ENCODE peak calls at places on chromosomes 3 and 15, in four cellular contexts. One of them, this sample, is unnamed.

GRCh38 chr3:175340338-175341015 is 481.3 kb downstream of the NAALADL2 start:
- DNase-seq in HCT116: no peak
- DNase-seq in spleen: no peak
- DNase-seq in cardiac muscle cell: no peak
- DNase-seq in this sample: no peak

GRCh38 chr3:191775451-191776233 is 314.7 kb downstream of the PYDC2 start:
- DNase-seq in HCT116: peak; percentile 21
- DNase-seq in spleen: no peak
- DNase-seq in cardiac muscle cell: no peak
- DNase-seq in this sample: no peak

GRCh38 chr3:137047240-137047639 is 89.5 kb downstream of the IL20RB start:
- DNase-seq in spleen: no peak
- DNase-seq in HCT116: no peak
- DNase-seq in cardiac muscle cell: no peak
- DNase-seq in this sample: peak; percentile 61

GRCh38 chr15:86892774-86893449 is 813.2 kb downstream of the AGBL1 start:
- DNase-seq in spleen: no peak
- DNase-seq in cardiac muscle cell: peak; percentile 0
- DNase-seq in HCT116: no peak
- DNase-seq in this sample: no peak

GRCh38 chr3:69791111-69791510 is 51.8 kb downstream of the MITF start:
- DNase-seq in spleen: no peak
- DNase-seq in cardiac muscle cell: peak; percentile 93
- DNase-seq in HCT116: no peak
- DNase-seq in this sample: no peak

GRCh38 chr3:138507524-138507923 is 73.1 kb downstream of the ESYT3 start:
- DNase-seq in spleen: no peak
- DNase-seq in cardiac muscle cell: no peak
- DNase-seq in HCT116: no peak
- DNase-seq in this sample: no peak

GRCh38 chr3:125129512-125129962 is 73.7 kb upstream of the HEG1 start:
- DNase-seq in cardiac muscle cell: peak; percentile 96
- DNase-seq in HCT116: no peak
- DNase-seq in spleen: no peak
- DNase-seq in this sample: no peak

GRCh38 chr15:95051881-95052280 is 820.5 kb downstream of the MCTP2 start:
- DNase-seq in cardiac muscle cell: no peak
- DNase-seq in HCT116: no peak
- DNase-seq in spleen: no peak
- DNase-seq in this sample: no peak

GRCh38 chr3:42043116-42043796 is 47.9 kb upstream of the TRAK1 start:
- DNase-seq in HCT116: no peak
- DNase-seq in spleen: no peak
- DNase-seq in cardiac muscle cell: peak; percentile 93
- DNase-seq in this sample: peak; percentile 86

GRCh38 chr3:12198301-12198700 is 39.6 kb upstream of the TIMP4 start:
- DNase-seq in spleen: no peak
- DNase-seq in HCT116: no peak
- DNase-seq in cardiac muscle cell: peak; percentile 83
- DNase-seq in this sample: no peak

GRCh38 chr3:51501833-51502561 is 2.2 kb upstream of the DCAF1 start:
- DNase-seq in spleen: peak; percentile 92
- DNase-seq in HCT116: peak; percentile 71
- DNase-seq in cardiac muscle cell: peak; percentile 84
- DNase-seq in this sample: peak; percentile 73

GRCh38 chr3:3084890-3085289 is 25.3 kb downstream of the IL5RA start:
- DNase-seq in cardiac muscle cell: no peak
- DNase-seq in spleen: no peak
- DNase-seq in HCT116: no peak
- DNase-seq in this sample: no peak

GRCh38 chr15:69996321-69996720 is 101.4 kb downstream of the TLE3 start:
- DNase-seq in spleen: peak; percentile 59
- DNase-seq in HCT116: no peak
- DNase-seq in cardiac muscle cell: no peak
- DNase-seq in this sample: no peak

GRCh38 chr3:204102-204501 is 7.5 kb downstream of the CHL1 start:
- DNase-seq in cardiac muscle cell: no peak
- DNase-seq in spleen: no peak
- DNase-seq in HCT116: no peak
- DNase-seq in this sample: no peak

GRCh38 chr3:106168941-106169340 is 300.1 kb upstream of the CBLB start:
- DNase-seq in HCT116: no peak
- DNase-seq in spleen: no peak
- DNase-seq in cardiac muscle cell: no peak
- DNase-seq in this sample: no peak

GRCh38 chr3:192445768-192446644 is 281.3 kb downstream of the FGF12 start:
- DNase-seq in cardiac muscle cell: peak; percentile 19
- DNase-seq in HCT116: no peak
- DNase-seq in spleen: no peak
- DNase-seq in this sample: no peak

GRCh38 chr3:112129925-112130637 is 3.0 kb downstream of the GCSAM start:
- DNase-seq in cardiac muscle cell: no peak
- DNase-seq in HCT116: no peak
- DNase-seq in spleen: no peak
- DNase-seq in this sample: no peak

GRCh38 chr3:112132554-112132953 is 494 bp downstream of the GCSAM start:
- DNase-seq in spleen: no peak
- DNase-seq in cardiac muscle cell: no peak
- DNase-seq in HCT116: no peak
- DNase-seq in this sample: no peak

GRCh38 chr3:112132088-112132487 is 960 bp downstream of the GCSAM start:
- DNase-seq in cardiac muscle cell: no peak
- DNase-seq in spleen: no peak
- DNase-seq in HCT116: no peak
- DNase-seq in this sample: no peak

GRCh38 chr3:112130638-112130993 is 2.4 kb downstream of the GCSAM start:
- DNase-seq in spleen: no peak
- DNase-seq in cardiac muscle cell: no peak
- DNase-seq in HCT116: no peak
- DNase-seq in this sample: no peak

DNA sequence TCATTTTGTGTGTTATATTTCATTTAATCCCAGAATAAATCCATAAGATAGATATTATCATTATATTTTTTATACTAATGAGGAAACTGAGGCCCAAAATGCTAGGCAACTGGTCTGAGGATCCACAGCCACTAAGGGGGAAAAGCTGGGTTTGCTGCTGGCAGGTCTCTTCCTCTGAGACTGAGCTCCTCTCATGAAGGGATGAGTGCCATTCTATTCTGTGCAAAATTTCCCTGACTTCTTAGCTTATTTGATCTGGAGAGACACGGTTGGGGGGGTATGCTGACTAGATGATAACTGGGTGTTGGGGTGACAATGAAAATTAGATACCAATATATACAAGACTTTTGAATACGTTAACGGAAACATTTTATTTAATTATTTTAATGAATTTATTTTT is 1.9 kb downstream of the GCSAM start:
- DNase-seq in spleen: no peak
- DNase-seq in HCT116: no peak
- DNase-seq in cardiac muscle cell: no peak
- DNase-seq in this sample: no peak
- H3K4me3 ChIP-seq in spleen: no peak overlapping the region
- H3K4me3 ChIP-seq in HCT116: no peak overlapping the region
- H3K4me3 ChIP-seq in cardiac muscle cell: no peak overlapping the region
- H3K4me3 ChIP-seq in this sample: no peak overlapping the region

DNA sequence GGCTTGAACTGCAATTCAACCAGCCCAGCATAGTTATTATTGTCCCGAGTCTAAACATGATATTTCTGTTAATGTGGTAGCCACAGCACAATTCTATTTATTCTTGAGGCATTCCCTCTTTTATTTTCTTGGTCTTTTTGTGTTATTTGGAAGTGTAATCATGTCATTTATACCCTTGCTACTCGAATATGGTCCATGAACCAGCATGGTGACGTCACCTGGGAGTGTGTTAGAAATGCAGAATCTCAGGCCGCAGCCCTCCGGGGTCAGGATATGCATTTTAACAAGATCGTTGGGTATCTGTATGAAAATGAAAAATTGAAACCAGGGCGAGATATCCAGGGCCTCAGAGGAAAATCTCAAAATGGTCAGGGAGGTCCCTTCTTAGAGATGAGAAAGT is 165.0 kb upstream of the CTDSPL start:
- DNase-seq in cardiac muscle cell: no peak
- DNase-seq in spleen: no peak
- DNase-seq in HCT116: no peak
- DNase-seq in this sample: no peak
- H3K27me3 ChIP-seq in cardiac muscle cell: no peaks in the 10 kb centered on the region
- H3K27me3 ChIP-seq in spleen: peaks cover 5% of the 10 kb centered on the region
- H3K27me3 ChIP-seq in HCT116: peaks cover 38% of the 10 kb centered on the region
- H3K27me3 ChIP-seq in this sample: no peaks in the 10 kb centered on the region

DNA sequence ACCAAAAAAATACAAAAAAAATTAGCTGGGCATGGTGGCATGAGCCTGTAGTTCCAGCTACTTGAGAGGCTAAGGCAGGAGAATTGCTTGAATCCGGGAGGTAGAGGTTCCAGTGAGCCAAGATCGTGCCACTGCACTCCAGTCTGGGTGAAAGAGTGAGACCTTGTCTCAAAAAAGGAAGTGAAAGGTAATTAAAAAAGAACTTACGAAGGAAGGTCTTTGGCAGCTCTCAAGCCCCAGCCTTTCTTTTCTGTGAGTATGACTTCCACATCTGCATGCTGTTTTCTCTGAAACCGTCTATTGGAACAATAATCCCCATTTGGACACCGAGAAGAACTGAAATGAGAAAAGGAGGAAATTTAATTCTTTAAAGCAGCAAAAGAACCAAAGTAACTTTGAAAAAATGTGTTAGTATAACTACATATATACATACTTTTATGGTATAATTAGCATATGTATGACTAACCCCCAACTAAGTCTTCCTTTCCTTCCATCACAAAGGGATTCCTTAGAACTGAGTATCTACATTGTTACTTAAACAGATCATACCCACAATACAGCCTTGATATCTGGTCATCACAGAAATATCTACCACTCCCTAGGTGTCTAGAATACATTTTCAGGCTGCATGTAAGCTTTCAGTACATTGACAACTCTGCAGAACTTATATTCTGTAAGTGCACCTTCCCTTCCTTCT is 50.1 kb downstream of the SETD2 start:
- DNase-seq in cardiac muscle cell: peak; percentile 7
- DNase-seq in spleen: no peak
- DNase-seq in HCT116: no peak
- DNase-seq in this sample: no peak
- H3K36me3 ChIP-seq in cardiac muscle cell: peaks cover 48% of the 10 kb centered on the region
- H3K36me3 ChIP-seq in spleen: peaks cover 31% of the 10 kb centered on the region
- H3K36me3 ChIP-seq in HCT116: peaks cover 11% of the 10 kb centered on the region
- H3K36me3 ChIP-seq in this sample: peaks cover 1% of the 10 kb centered on the region

GRCh38 chr3:149381173-149382090 is 4.0 kb upstream of the TM4SF1 start:
- DNase-seq in spleen: no peak
- DNase-seq in HCT116: no peak
- DNase-seq in cardiac muscle cell: no peak
- DNase-seq in this sample: no peak

GRCh38 chr3:149375824-149376196 is 1.6 kb downstream of the TM4SF1 start:
- DNase-seq in spleen: no peak
- DNase-seq in HCT116: no peak
- DNase-seq in cardiac muscle cell: no peak
- DNase-seq in this sample: no peak

GRCh38 chr3:149376728-149377407 is 581 bp downstream of the TM4SF1 start:
- DNase-seq in HCT116: no peak
- DNase-seq in cardiac muscle cell: peak; percentile 50
- DNase-seq in spleen: no peak
- DNase-seq in this sample: no peak

GRCh38 chr3:149377408-149378111 is at the start of gene TM4SF1:
- DNase-seq in cardiac muscle cell: peak; percentile 97
- DNase-seq in spleen: no peak
- DNase-seq in HCT116: no peak
- DNase-seq in this sample: peak; percentile 36

GRCh38 chr3:149378420-149379388 is 1.3 kb upstream of the TM4SF1 start:
- DNase-seq in cardiac muscle cell: peak; percentile 18
- DNase-seq in HCT116: no peak
- DNase-seq in spleen: no peak
- DNase-seq in this sample: no peak
- H3K4me3 ChIP-seq in cardiac muscle cell: no peak overlapping the region
- H3K4me3 ChIP-seq in HCT116: no peak overlapping the region
- H3K4me3 ChIP-seq in spleen: no peak overlapping the region
- H3K4me3 ChIP-seq in this sample: no peak overlapping the region

DNA sequence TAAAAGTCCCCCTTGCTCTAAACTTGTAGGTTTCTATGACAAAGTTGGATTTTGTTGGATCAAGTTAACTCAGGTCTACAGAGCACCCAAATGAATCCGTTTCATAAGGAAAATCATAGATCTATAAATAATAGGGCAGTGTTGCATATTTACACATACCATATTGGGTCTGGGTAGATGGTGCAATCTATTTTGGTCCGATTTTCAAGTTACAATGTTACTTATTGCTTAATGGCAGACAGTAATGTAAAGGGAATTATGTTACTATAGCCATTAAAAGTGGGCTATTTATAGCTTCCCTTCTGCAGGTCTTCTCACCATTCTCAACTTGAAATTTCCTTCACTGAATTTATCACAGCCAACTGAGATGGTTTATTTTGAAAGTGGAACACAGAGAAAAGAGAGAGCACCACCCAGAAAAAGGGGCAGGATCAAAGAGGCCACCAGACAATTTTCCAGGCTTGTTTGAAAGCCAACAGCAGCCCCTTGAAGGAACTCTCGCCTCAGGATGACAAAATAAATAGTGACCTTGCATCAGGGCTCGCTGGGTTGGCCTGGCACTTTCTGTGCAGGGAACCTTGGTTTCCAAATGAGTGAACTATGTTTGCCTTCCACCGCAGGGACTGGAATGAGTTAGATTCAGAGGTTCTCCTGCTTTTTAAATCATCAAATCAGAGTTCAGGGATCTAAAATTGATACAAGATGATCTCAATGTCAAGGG is 260.2 kb upstream of the HES1 start:
- DNase-seq in spleen: no peak
- DNase-seq in HCT116: no peak
- DNase-seq in cardiac muscle cell: no peak
- DNase-seq in this sample: no peak
- H3K27me3 ChIP-seq in spleen: no peaks in the 10 kb centered on the region
- H3K27me3 ChIP-seq in HCT116: peaks cover 7% of the 10 kb centered on the region
- H3K27me3 ChIP-seq in cardiac muscle cell: no peaks in the 10 kb centered on the region
- H3K27me3 ChIP-seq in this sample: peaks cover 2% of the 10 kb centered on the region

DNA sequence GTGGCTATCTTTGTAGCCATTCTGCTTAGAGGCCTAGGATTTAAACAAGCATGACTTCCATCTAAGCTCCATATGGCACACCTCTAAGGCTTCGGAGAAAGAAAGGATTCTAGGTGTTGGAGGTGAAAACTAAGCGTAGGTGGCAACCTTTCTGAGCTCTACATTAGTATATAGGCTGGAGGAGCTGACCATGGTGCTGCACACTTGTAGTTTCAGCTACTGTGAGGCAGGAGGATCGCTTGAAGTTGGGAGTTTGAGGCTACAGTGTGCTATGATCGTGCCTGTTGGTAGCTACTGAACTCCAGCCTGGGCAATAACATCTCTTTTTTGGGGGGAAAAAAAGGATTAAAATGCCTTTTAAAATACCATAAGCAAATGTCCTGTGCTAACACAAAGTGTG is 7.4 kb downstream of the EAF1 start:
- DNase-seq in spleen: no peak
- DNase-seq in HCT116: no peak
- DNase-seq in cardiac muscle cell: no peak
- DNase-seq in this sample: no peak
- H3K36me3 ChIP-seq in spleen: peaks cover 67% of the 10 kb centered on the region
- H3K36me3 ChIP-seq in HCT116: peaks cover 40% of the 10 kb centered on the region
- H3K36me3 ChIP-seq in cardiac muscle cell: peaks cover 61% of the 10 kb centered on the region
- H3K36me3 ChIP-seq in this sample: peaks cover 39% of the 10 kb centered on the region